ENCODE peak calls at places on chromosomes 4 and X, in ten cellular contexts. K is heart right ventricle, W is bronchial epithelial cell, Z is brain microvascular endothelial cell, L is NB4, C is left ventricle myocardium inferior, I is A549, F is HL-60, U is AG04449, S is tibial nerve. D is an unnamed sample.
A peak's percentile ranks its signal among the peaks of the same experiment; 100 is the strongest.

GRCh38 chr4:69639542-69639941 is at the start of gene UGT2A2:
- DNase-seq in K (no peak), W (no peak), Z (no peak), L (no peak), C (no peak), I (no peak), F (no peak), U (no peak), S (no peak), D (no peak)

GRCh38 chr4:158025131-158025530 is 147.7 kb downstream of the GASK1B start:
- DNase-seq in K (no peak), W (peak; percentile 86), Z (peak; percentile 21), L (no peak), C (no peak), I (peak; percentile 29), F (no peak), U (no peak), S (no peak), D (no peak)

GRCh38 chr4:123640824-123641223 is 244.2 kb downstream of the SPRY1 start:
- DNase-seq in K (no peak), W (no peak), Z (no peak), L (no peak), C (no peak), I (no peak), F (no peak), U (no peak), S (no peak), D (no peak)

GRCh38 chr4:3340703-3341088 is 47.9 kb downstream of the RGS12 start:
- DNase-seq in K (no peak), W (peak; percentile 20), Z (no peak), L (no peak), C (no peak), I (peak; percentile 14), F (no peak), U (no peak), S (no peak), D (no peak)

GRCh38 chrX:21905976-21906375 is 34.5 kb upstream of the SMS start:
- DNase-seq in K (no peak), W (no peak), Z (no peak), L (no peak), C (no peak), I (no peak), F (no peak), U (no peak), S (no peak), D (no peak)

GRCh38 chr4:111011458-111011857 is 388.6 kb upstream of the PITX2 start:
- DNase-seq in K (no peak), W (no peak), Z (no peak), L (no peak), C (no peak), I (no peak), F (no peak), U (no peak), S (no peak), D (no peak)

GRCh38 chr4:8322794-8323704 is 53.5 kb downstream of the HTRA3 start:
- DNase-seq in K (no peak), W (no peak), Z (no peak), L (no peak), C (no peak), I (no peak), F (no peak), U (no peak), S (no peak), D (no peak)

GRCh38 chrX:153444333-153445011 is 1.4 kb downstream of the TREX2 start:
- DNase-seq in K (no peak), W (no peak), Z (no peak), L (no peak), C (no peak), I (no peak), F (no peak), U (no peak), S (no peak), D (no peak)

GRCh38 chrX:12970691-12971202 is 4.2 kb upstream of the TMSB4X start:
- DNase-seq in K (no peak), W (no peak), Z (no peak), L (peak; percentile 87), C (no peak), I (no peak), F (peak; percentile 83), U (no peak), S (no peak), D (no peak)
- TF ChIP-seq CTCF in K (peak; percentile 67), W (peak; percentile 11), Z (peak; percentile 64), L (peak; percentile 33), C (peak; percentile 65), I (peak; percentile 23), F (peak; percentile 12), U (peak; percentile 41), S (peak; percentile 47), D (peak; percentile 60)

GRCh38 chr4:156971168-156971601 is 414 bp downstream of the PDGFC start:
- DNase-seq in K (peak; percentile 23), W (no peak), Z (no peak), L (no peak), C (peak; percentile 24), I (no peak), F (no peak), U (no peak), S (no peak), D (no peak)
- H3K4me3 ChIP-seq in K (peak overlapping the region; percentile 86), W (peak overlapping the region; percentile 77), Z (peak overlapping the region; percentile 92), L (no peak overlapping the region), C (peak overlapping the region; percentile 80), I (peak overlapping the region; percentile 92), F (peak overlapping the region; percentile 52), U (peak overlapping the region; percentile 88), S (peak overlapping the region; percentile 60), D (peak overlapping the region; percentile 92)

GRCh38 chr4:52982246-52982950 is 120.3 kb downstream of the RASL11B start:
- DNase-seq in K (no peak), W (peak; percentile 63), Z (peak; percentile 53), L (peak; percentile 52), C (no peak), I (peak; percentile 28), F (no peak), U (no peak), S (no peak), D (peak; percentile 51)
- TF ChIP-seq CTCF in K (peak; percentile 81), W (peak; percentile 48), Z (peak; percentile 66), L (peak; percentile 54), C (peak; percentile 83), I (peak; percentile 43), F (peak; percentile 7), U (peak; percentile 52), S (peak; percentile 42), D (peak; percentile 70)

GRCh38 chrX:120790552-120790951 is 85.1 kb downstream of the CT47B1 start:
- DNase-seq in K (no peak), W (no peak), Z (no peak), L (no peak), C (no peak), I (no peak), F (no peak), U (no peak), S (no peak), D (no peak)
- H3K4me3 ChIP-seq in K (no peak overlapping the region), W (no peak overlapping the region), Z (no peak overlapping the region), L (no peak overlapping the region), C (no peak overlapping the region), I (no peak overlapping the region), F (no peak overlapping the region), U (no peak overlapping the region), S (no peak overlapping the region), D (no peak overlapping the region)

GRCh38 chr4:48906283-48907173 is at the start of gene OCIAD2:
- DNase-seq in K (peak; percentile 50), W (peak; percentile 56), Z (no peak), L (peak; percentile 73), C (peak; percentile 45), I (peak; percentile 72), F (peak; percentile 83), U (no peak), S (no peak), D (no peak)
- TF ChIP-seq CTCF in K (peak; percentile 25), W (peak; percentile 23), Z (no peak), L (no peak), C (peak; percentile 30), I (no peak), F (no peak), U (no peak), S (no peak), D (no peak)

DNA sequence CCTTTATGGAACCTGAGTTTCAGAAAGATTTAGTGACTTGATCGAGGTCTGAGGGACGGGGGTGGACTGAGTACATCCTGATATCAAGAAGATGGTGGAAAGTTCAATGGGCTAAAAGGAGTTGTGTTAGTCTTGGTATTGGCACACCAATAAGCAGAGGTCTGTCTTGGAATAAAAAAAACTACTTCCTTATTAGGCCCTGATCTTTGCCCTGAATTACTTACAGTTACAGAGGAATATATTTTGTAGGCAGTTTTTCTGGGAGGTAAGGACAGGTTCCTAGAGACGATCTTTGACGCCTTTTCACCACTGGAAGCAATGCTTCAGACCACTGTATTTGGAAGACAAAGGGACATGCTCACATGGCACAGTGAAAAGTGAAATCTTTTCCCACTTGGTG is 673 bp upstream of the XK start:
- DNase-seq in K (no peak), W (no peak), Z (no peak), L (peak; percentile 51), C (no peak), I (peak; percentile 1), F (no peak), U (no peak), S (no peak), D (no peak)
- H3K4me3 ChIP-seq in K (peak overlapping the region; percentile 53), W (no peak overlapping the region), Z (no peak overlapping the region), L (peak overlapping the region; percentile 53), C (peak overlapping the region; percentile 66), I (peak overlapping the region; percentile 54), F (no peak overlapping the region), U (no peak overlapping the region), S (peak overlapping the region; percentile 42), D (no peak overlapping the region)

GRCh38 chr4:185741795-185742194 is 70.2 kb downstream of the SORBS2 start:
- DNase-seq in K (no peak), W (no peak), Z (no peak), L (no peak), C (no peak), I (no peak), F (no peak), U (no peak), S (no peak), D (no peak)
- TF ChIP-seq CTCF in K (no peak), W (no peak), Z (no peak), L (no peak), C (no peak), I (no peak), F (no peak), U (no peak), S (no peak), D (no peak)

GRCh38 chr4:138775890-138776289 is 239.7 kb upstream of the NOCT start:
- DNase-seq in K (no peak), W (no peak), Z (no peak), L (peak; percentile 23), C (no peak), I (no peak), F (peak; percentile 63), U (no peak), S (no peak), D (no peak)
- H3K4me3 ChIP-seq in K (no peak overlapping the region), W (no peak overlapping the region), Z (no peak overlapping the region), L (no peak overlapping the region), C (no peak overlapping the region), I (no peak overlapping the region), F (no peak overlapping the region), U (no peak overlapping the region), S (no peak overlapping the region), D (no peak overlapping the region)